ENCODE peak calls at places on chromosome 1, in eight cellular contexts. F is A549; W is effector memory CD4-positive, alpha-beta T cell; L is stomach; D is SK-N-SH; X is IMR-90; S is PC-3; J is naive thymus-derived CD4-positive, alpha-beta T cell. I is an unnamed sample. For H3K4me1, the result is how much of the 10 kb centered on the place peaks cover.

GRCh38 chr1:13487143-13487868 is 26.5 kb downstream of the LRRC38 start:
- DNase-seq in W (no peak), J (no peak), X (no peak), S (no peak), F (no peak), D (no peak), L (no peak), I (peak)

GRCh38 chr1:42456754-42457089 is 379 bp downstream of the PPCS start:
- DNase-seq in S (peak), X (peak), D (peak), W (no peak), J (no peak), F (peak), L (peak), I (peak)

GRCh38 chr1:231636157-231636556 is 9.6 kb downstream of the DISC1 start:
- DNase-seq in F (no peak), W (no peak), L (no peak), D (no peak), J (no peak), S (peak), X (peak), I (no peak)

GRCh38 chr1:119795471-119795870 is 15.8 kb downstream of the REG4 start:
- DNase-seq in X (no peak), S (no peak), L (no peak), F (no peak), J (no peak), W (no peak), D (no peak), I (no peak)

GRCh38 chr1:155884028-155884950 is 24.9 kb downstream of the SYT11 start:
- DNase-seq in J (no peak), S (peak), D (no peak), W (no peak), F (no peak), L (no peak), X (peak), I (no peak)

GRCh38 chr1:161921491-161921890 is 102.2 kb downstream of the OLFML2B start:
- DNase-seq in L (no peak), J (no peak), X (no peak), F (no peak), S (no peak), W (no peak), D (no peak), I (no peak)

GRCh38 chr1:11979453-11979817 is 809 bp upstream of the MFN2 start:
- DNase-seq in W (no peak), L (peak), D (no peak), F (no peak), S (no peak), X (no peak), J (no peak), I (no peak)

GRCh38 chr1:211145944-211146343 is 12.0 kb upstream of the KCNH1 start:
- DNase-seq in F (no peak), X (no peak), D (no peak), L (no peak), J (no peak), W (no peak), S (no peak), I (no peak)

GRCh38 chr1:232599178-232600041 is 30.5 kb downstream of the SIPA1L2 start:
- DNase-seq in L (no peak), S (peak), J (no peak), W (no peak), F (no peak), D (peak), X (peak), I (no peak)

GRCh38 chr1:193831465-193831864 is 645.1 kb upstream of the B3GALT2 start:
- DNase-seq in D (no peak), W (no peak), F (no peak), L (no peak), J (no peak), S (no peak), X (no peak), I (no peak)

GRCh38 chr1:17606826-17607440 is 67.4 kb downstream of the ARHGEF10L start:
- DNase-seq in X (peak), S (peak), L (peak), F (peak), J (peak), D (peak), W (no peak), I (peak)

GRCh38 chr1:72283204-72284083 is 1.1 kb upstream of the NEGR1 start:
- DNase-seq in L (peak), W (no peak), J (peak), X (peak), F (no peak), S (peak), D (peak), I (peak)

GRCh38 chr1:160675641-160676410 is 29.0 kb upstream of the SLAMF1 start:
- DNase-seq in D (peak), J (peak), F (peak), X (peak), W (peak), L (peak), S (peak), I (peak)

GRCh38 chr1:82538876-82539275 is 738.1 kb downstream of the ADGRL2 start:
- DNase-seq in W (no peak), X (peak), L (no peak), J (no peak), S (no peak), D (no peak), F (no peak), I (no peak)

GRCh38 chr1:92882817-92883216 is 51.0 kb downstream of the RPL5 start:
- DNase-seq in J (peak), S (peak), L (no peak), X (no peak), W (peak), F (no peak), D (peak), I (no peak)

GRCh38 chr1:214518387-214518786 is 33.0 kb downstream of the PTPN14 start:
- DNase-seq in J (no peak), D (no peak), L (no peak), S (no peak), W (no peak), F (no peak), X (peak), I (no peak)

GRCh38 chr1:203173566-203173965 is 2.1 kb downstream of the MYBPH start:
- DNase-seq in X (no peak), W (no peak), D (no peak), S (no peak), L (no peak), F (no peak), J (no peak), I (no peak)

GRCh38 chr1:164846731-164847691 is 288.0 kb downstream of the PBX1 start:
- DNase-seq in J (no peak), W (no peak), X (no peak), F (no peak), S (no peak), D (no peak), L (no peak), I (no peak)

GRCh38 chr1:210328746-210329488 is at the start of gene HHAT:
- DNase-seq in W (peak), X (peak), S (peak), L (peak), J (peak), F (peak), D (peak), I (peak)

GRCh38 chr1:169707917-169708604 is 3.4 kb downstream of the SELL start:
- DNase-seq in L (no peak), W (no peak), F (no peak), J (peak), X (no peak), S (no peak), D (no peak), I (no peak)

GRCh38 chr1:221697924-221698425 is 43.9 kb downstream of the DUSP10 start:
- DNase-seq in S (no peak), F (no peak), W (no peak), D (no peak), X (peak), J (no peak), L (no peak), I (no peak)

GRCh38 chr1:202957733-202958543 is at the start of gene ADIPOR1:
- DNase-seq in X (peak), J (peak), S (peak), W (peak), L (peak), D (peak), F (peak), I (peak)

GRCh38 chr1:162856260-162856659 is 4.7 kb downstream of the CCDC190 start:
- DNase-seq in X (peak), J (no peak), D (no peak), W (no peak), S (peak), F (no peak), L (no peak), I (no peak)

GRCh38 chr1:26047278-26047874 is 1.5 kb upstream of the SLC30A2 start:
- DNase-seq in F (no peak), S (no peak), W (no peak), L (no peak), X (no peak), J (no peak), D (no peak), I (no peak)

GRCh38 chr1:79133703-79134258 is 127.3 kb upstream of the ADGRL4 start:
- DNase-seq in W (no peak), X (no peak), S (no peak), L (no peak), F (no peak), D (no peak), J (no peak), I (no peak)

GRCh38 chr1:29556657-29557056 is 320.3 kb downstream of the PTPRU start:
- DNase-seq in X (no peak), S (no peak), J (no peak), L (no peak), W (no peak), D (no peak), F (no peak), I (no peak)

GRCh38 chr1:66300986-66301451 is 232.9 kb upstream of the SGIP1 start:
- DNase-seq in D (no peak), S (peak), J (peak), W (no peak), X (peak), F (no peak), L (no peak), I (no peak)

GRCh38 chr1:25641931-25642611 is 25.5 kb downstream of the MAN1C1 start:
- DNase-seq in X (peak), S (no peak), J (no peak), L (no peak), F (no peak), D (no peak), W (peak), I (no peak)

GRCh38 chr1:178501705-178502329 is 5.1 kb upstream of the CLEC20A start:
- DNase-seq in F (peak), X (peak), L (peak), W (no peak), J (peak), D (peak), S (peak), I (peak)

GRCh38 chr1:32496127-32496526 is 31.3 kb downstream of the ZBTB8B start:
- DNase-seq in F (no peak), W (no peak), D (no peak), S (no peak), L (no peak), J (no peak), X (peak), I (peak)

GRCh38 chr1:229042482-229042881 is 228.4 kb upstream of the RAB4A start:
- DNase-seq in W (no peak), S (no peak), F (no peak), J (no peak), D (no peak), X (no peak), L (no peak), I (no peak)

GRCh38 chr1:245001252-245001651 is 136.9 kb upstream of the HNRNPU start:
- DNase-seq in F (no peak), W (no peak), S (peak), D (no peak), L (no peak), J (no peak), X (no peak), I (no peak)

GRCh38 chr1:28510350-28511223 is 4.7 kb downstream of the RCC1 start:
- DNase-seq in X (peak), J (no peak), S (peak), W (no peak), L (no peak), F (no peak), D (no peak), I (no peak)

DNA sequence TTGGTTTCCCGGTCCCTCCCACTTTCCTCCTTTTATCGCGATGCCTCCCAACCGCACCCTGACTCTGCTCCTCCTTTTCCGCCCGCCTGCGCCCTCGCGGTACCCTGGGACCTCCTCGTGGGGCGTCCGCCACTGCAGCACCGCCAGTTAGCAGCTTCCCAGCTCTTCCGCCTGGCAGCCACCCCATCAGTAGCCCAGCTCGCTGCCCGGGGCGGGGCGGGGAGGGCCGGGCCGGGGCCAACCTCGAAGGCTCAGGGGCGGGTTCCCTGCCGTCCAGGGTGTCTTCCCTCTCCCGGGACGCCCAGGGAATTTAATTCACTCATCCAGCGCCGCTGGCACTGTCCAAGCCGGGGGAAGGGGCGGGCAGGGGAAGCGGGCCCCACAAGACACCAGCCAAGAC is 2.1 kb upstream of the ZNF678 start:
- DNase-seq in S (no peak), F (no peak), L (no peak), D (peak), J (no peak), X (no peak), W (no peak), I (peak)
- H3K4me3 ChIP-seq in S (no peak), F (no peak), L (peak), D (no peak), J (no peak), X (no peak), W (no peak), I (no peak)

GRCh38 chr1:109819906-109820305 is 56.2 kb upstream of the EPS8L3 start:
- DNase-seq in W (no peak), F (no peak), D (no peak), L (no peak), J (no peak), S (no peak), X (no peak), I (no peak)
- H3K4me1 ChIP-seq in W (under half), F (half or more), D (under half), L (under half), J (under half), S (under half), X (under half), I (under half)

GRCh38 chr1:107597290-107597689 is 367.7 kb downstream of the VAV3 start:
- DNase-seq in L (no peak), W (no peak), J (no peak), D (no peak), X (no peak), F (no peak), S (peak), I (no peak)

GRCh38 chr1:107590087-107590486 is 374.9 kb downstream of the VAV3 start:
- DNase-seq in S (no peak), L (no peak), J (no peak), F (no peak), D (no peak), X (no peak), W (no peak), I (no peak)

GRCh38 chr1:107590895-107591622 is 373.9 kb downstream of the VAV3 start:
- DNase-seq in X (no peak), F (no peak), L (no peak), S (no peak), W (no peak), J (no peak), D (no peak), I (no peak)

GRCh38 chr1:107594541-107594940 is 370.4 kb downstream of the VAV3 start:
- DNase-seq in D (no peak), S (peak), L (no peak), J (no peak), W (no peak), X (no peak), F (no peak), I (no peak)

DNA sequence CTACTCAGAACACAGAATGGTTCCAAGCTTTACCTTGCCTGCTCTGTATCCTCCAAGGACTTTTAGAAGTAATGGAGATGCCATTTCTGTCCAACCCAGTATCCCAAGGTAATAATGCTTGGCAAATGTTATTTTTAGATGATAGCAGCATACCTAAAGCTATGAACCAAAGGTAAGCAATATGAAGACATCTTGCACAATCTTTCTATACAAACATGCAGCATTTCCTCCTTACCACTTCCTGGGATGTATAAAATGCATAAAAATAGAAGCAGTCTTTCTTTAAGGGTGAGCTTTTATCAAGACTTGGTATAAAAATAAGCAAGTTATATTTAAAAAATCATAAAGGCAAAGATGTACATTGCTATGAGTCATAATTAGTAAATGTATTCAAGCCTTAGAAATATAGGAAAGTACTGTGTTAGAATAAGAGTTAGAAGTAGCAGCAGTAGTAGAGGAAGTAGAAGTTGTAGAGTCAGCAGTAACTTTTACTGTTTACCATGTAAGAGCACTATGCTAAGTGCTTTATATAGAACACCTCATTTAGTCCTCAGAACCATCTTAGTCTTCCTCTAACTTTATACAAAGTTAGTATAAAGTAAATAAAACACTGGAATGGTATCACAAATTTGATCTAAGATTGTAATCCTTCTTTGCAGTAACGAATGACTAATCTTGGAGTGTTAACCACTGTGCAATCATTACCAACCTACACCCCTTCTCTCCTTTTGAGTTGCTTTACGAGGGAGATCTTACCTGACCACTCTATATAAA is 371.4 kb downstream of the VAV3 start:
- DNase-seq in W (no peak), S (peak), J (no peak), D (no peak), X (no peak), L (no peak), F (no peak), I (no peak)
- H3K4me3 ChIP-seq in W (no peak), S (peak), J (no peak), D (no peak), X (no peak), L (no peak), F (no peak), I (no peak)

DNA sequence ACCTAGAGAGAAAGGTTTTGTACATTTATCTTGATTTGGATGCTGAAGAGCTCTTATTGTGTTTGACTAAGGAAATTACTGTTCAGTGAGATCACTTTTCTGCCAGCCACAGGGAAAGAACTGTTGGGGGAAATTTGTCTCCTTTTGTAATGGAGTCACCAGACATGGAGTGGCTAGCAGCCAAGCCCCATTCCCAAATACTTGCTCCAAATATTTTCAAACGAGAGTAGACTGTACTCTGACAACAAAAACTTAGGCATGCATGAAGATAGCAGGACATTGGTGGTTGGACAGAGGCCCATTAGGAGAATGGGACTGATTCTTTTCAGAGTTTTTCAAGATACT is 21.1 kb downstream of the IPO9 start:
- DNase-seq in F (no peak), L (no peak), J (no peak), X (peak), S (peak), W (no peak), D (no peak), I (peak)
- H3K4me1 ChIP-seq in F (under half), L (under half), J (under half), X (under half), S (under half), W (under half), D (under half), I (under half)

GRCh38 chr1:205843031-205843859 is 6.7 kb downstream of the PM20D1 start:
- DNase-seq in X (no peak), F (no peak), W (no peak), S (no peak), L (no peak), D (no peak), J (no peak), I (no peak)
- H3K4me3 ChIP-seq in X (no peak), F (no peak), W (no peak), S (no peak), L (no peak), D (no peak), J (no peak), I (no peak)

DNA sequence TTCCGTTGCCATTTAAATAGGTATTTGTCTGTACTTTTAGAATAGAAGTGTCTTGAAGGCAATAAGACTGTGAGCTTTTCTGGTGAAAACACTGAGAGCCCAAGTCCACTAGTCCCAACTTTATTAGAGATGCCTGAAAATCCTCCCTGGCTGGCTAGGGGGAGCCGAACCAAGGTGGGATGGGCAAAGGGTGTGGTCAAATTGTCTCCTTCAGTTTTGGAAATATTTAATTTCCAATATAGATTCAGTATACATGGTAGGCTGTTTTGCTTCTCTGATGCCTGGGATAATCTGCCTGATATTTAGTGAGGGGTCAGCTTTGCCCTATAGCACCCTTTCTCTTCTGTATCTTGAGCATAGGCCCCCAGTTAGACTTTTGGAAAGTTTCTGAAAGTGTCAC is 3.5 kb downstream of the ROR1 start:
- DNase-seq in W (no peak), S (peak), D (no peak), J (no peak), L (no peak), X (no peak), F (no peak), I (no peak)
- H3K4me1 ChIP-seq in W (under half), S (under half), D (under half), J (under half), L (half or more), X (under half), F (half or more), I (under half)

DNA sequence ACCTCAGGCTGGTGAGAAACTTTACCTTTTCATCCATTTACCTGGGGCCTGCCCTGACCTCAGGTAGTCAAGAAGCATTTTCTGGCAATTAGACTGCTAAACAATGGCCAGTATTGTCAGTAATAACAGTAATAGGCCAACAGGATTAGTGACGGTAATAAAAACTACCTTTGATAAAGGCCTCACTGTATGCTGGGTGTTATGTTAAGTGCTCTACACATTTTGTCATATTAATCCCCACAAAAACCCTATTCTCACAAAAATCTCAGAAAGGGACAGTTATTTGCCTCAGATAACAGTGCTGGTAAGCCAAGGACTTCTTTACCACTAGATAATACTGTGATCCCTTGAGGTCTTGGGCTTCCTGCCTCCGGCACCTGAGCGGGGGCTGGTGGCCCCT is 191.4 kb downstream of the FOXD2 start:
- DNase-seq in W (no peak), L (no peak), X (no peak), D (no peak), S (no peak), J (no peak), F (no peak), I (no peak)
- H3K4me3 ChIP-seq in W (no peak), L (no peak), X (no peak), D (no peak), S (no peak), J (no peak), F (no peak), I (no peak)